ENCODE peak calls at places on chromosome 1, in ten cellular contexts. One of them, this sample, is unnamed.
A peak's percentile ranks its signal among the peaks of the same experiment; 100 is the strongest.

GRCh38 chr1:161763522-161764098 is 2.5 kb upstream of the ATF6 start:
- DNase-seq in endothelial cell of umbilical vein: peak; percentile 32
- DNase-seq in stomach: peak; percentile 45
- DNase-seq in transverse colon: no peak
- DNase-seq in GM12878: no peak
- DNase-seq in adrenal gland: no peak
- DNase-seq in HepG2: peak; percentile 46
- DNase-seq in esophagus squamous epithelium: no peak
- DNase-seq in prostate gland: no peak
- DNase-seq in heart left ventricle: no peak
- DNase-seq in this sample: no peak

GRCh38 chr1:117760069-117760468 is 154.2 kb downstream of the TENT5C start:
- DNase-seq in endothelial cell of umbilical vein: no peak
- DNase-seq in stomach: no peak
- DNase-seq in transverse colon: no peak
- DNase-seq in GM12878: no peak
- DNase-seq in adrenal gland: no peak
- DNase-seq in HepG2: no peak
- DNase-seq in esophagus squamous epithelium: no peak
- DNase-seq in prostate gland: no peak
- DNase-seq in heart left ventricle: no peak
- DNase-seq in this sample: no peak

GRCh38 chr1:170162385-170163226 is 16.8 kb downstream of the NTMT2 start:
- DNase-seq in endothelial cell of umbilical vein: peak; percentile 2
- DNase-seq in stomach: no peak
- DNase-seq in transverse colon: no peak
- DNase-seq in GM12878: no peak
- DNase-seq in adrenal gland: no peak
- DNase-seq in HepG2: peak; percentile 9
- DNase-seq in esophagus squamous epithelium: no peak
- DNase-seq in prostate gland: no peak
- DNase-seq in heart left ventricle: peak; percentile 35
- DNase-seq in this sample: peak; percentile 16

GRCh38 chr1:94801919-94802546 is 18.1 kb upstream of the SLC44A3 start:
- DNase-seq in endothelial cell of umbilical vein: peak; percentile 71
- DNase-seq in stomach: no peak
- DNase-seq in transverse colon: peak; percentile 24
- DNase-seq in GM12878: no peak
- DNase-seq in adrenal gland: peak; percentile 70
- DNase-seq in HepG2: peak; percentile 49
- DNase-seq in esophagus squamous epithelium: no peak
- DNase-seq in prostate gland: peak; percentile 42
- DNase-seq in heart left ventricle: peak; percentile 29
- DNase-seq in this sample: peak; percentile 52

GRCh38 chr1:228512852-228513243 is 25.7 kb downstream of the RNF187 start:
- DNase-seq in endothelial cell of umbilical vein: no peak
- DNase-seq in stomach: no peak
- DNase-seq in transverse colon: no peak
- DNase-seq in GM12878: no peak
- DNase-seq in adrenal gland: peak; percentile 11
- DNase-seq in HepG2: no peak
- DNase-seq in esophagus squamous epithelium: no peak
- DNase-seq in prostate gland: no peak
- DNase-seq in heart left ventricle: no peak
- DNase-seq in this sample: no peak

GRCh38 chr1:228136908-228137307 is 3.2 kb upstream of the GUK1 start:
- DNase-seq in endothelial cell of umbilical vein: no peak
- DNase-seq in stomach: no peak
- DNase-seq in transverse colon: no peak
- DNase-seq in GM12878: no peak
- DNase-seq in adrenal gland: no peak
- DNase-seq in HepG2: no peak
- DNase-seq in esophagus squamous epithelium: no peak
- DNase-seq in prostate gland: no peak
- DNase-seq in heart left ventricle: no peak
- DNase-seq in this sample: no peak

GRCh38 chr1:26279598-26280332 is at the start of gene SH3BGRL3:
- DNase-seq in endothelial cell of umbilical vein: peak; percentile 89
- DNase-seq in stomach: peak; percentile 93
- DNase-seq in transverse colon: peak; percentile 93
- DNase-seq in GM12878: no peak
- DNase-seq in adrenal gland: peak; percentile 91
- DNase-seq in HepG2: peak; percentile 55
- DNase-seq in esophagus squamous epithelium: no peak
- DNase-seq in prostate gland: peak; percentile 87
- DNase-seq in heart left ventricle: peak; percentile 92
- DNase-seq in this sample: peak; percentile 83

GRCh38 chr1:50474859-50475809 is 51.9 kb upstream of the DMRTA2 start:
- DNase-seq in endothelial cell of umbilical vein: peak; percentile 38
- DNase-seq in stomach: no peak
- DNase-seq in transverse colon: no peak
- DNase-seq in GM12878: no peak
- DNase-seq in adrenal gland: no peak
- DNase-seq in HepG2: peak; percentile 86
- DNase-seq in esophagus squamous epithelium: no peak
- DNase-seq in prostate gland: no peak
- DNase-seq in heart left ventricle: no peak
- DNase-seq in this sample: no peak

GRCh38 chr1:101971309-101971708 is 25.4 kb downstream of the OLFM3 start:
- DNase-seq in endothelial cell of umbilical vein: no peak
- DNase-seq in stomach: no peak
- DNase-seq in transverse colon: no peak
- DNase-seq in GM12878: no peak
- DNase-seq in adrenal gland: no peak
- DNase-seq in HepG2: no peak
- DNase-seq in esophagus squamous epithelium: no peak
- DNase-seq in prostate gland: no peak
- DNase-seq in heart left ventricle: no peak
- DNase-seq in this sample: no peak

GRCh38 chr1:33338495-33339211 is 17.8 kb upstream of the A3GALT2 start:
- DNase-seq in endothelial cell of umbilical vein: peak; percentile 66
- DNase-seq in stomach: peak; percentile 65
- DNase-seq in transverse colon: peak; percentile 43
- DNase-seq in GM12878: no peak
- DNase-seq in adrenal gland: peak; percentile 76
- DNase-seq in HepG2: peak; percentile 28
- DNase-seq in esophagus squamous epithelium: no peak
- DNase-seq in prostate gland: peak; percentile 58
- DNase-seq in heart left ventricle: peak; percentile 72
- DNase-seq in this sample: peak; percentile 59

GRCh38 chr1:185594786-185595410 is 139.3 kb upstream of the HMCN1 start:
- DNase-seq in endothelial cell of umbilical vein: no peak
- DNase-seq in stomach: no peak
- DNase-seq in transverse colon: no peak
- DNase-seq in GM12878: no peak
- DNase-seq in adrenal gland: no peak
- DNase-seq in HepG2: no peak
- DNase-seq in esophagus squamous epithelium: no peak
- DNase-seq in prostate gland: no peak
- DNase-seq in heart left ventricle: no peak
- DNase-seq in this sample: no peak

GRCh38 chr1:85339089-85339488 is 62.7 kb upstream of the BCL10 start:
- DNase-seq in endothelial cell of umbilical vein: peak; percentile 90
- DNase-seq in stomach: no peak
- DNase-seq in transverse colon: no peak
- DNase-seq in GM12878: no peak
- DNase-seq in adrenal gland: no peak
- DNase-seq in HepG2: peak; percentile 42
- DNase-seq in esophagus squamous epithelium: no peak
- DNase-seq in prostate gland: no peak
- DNase-seq in heart left ventricle: no peak
- DNase-seq in this sample: no peak

GRCh38 chr1:168893359-168893791 is 164.4 kb upstream of the DPT start:
- DNase-seq in endothelial cell of umbilical vein: no peak
- DNase-seq in stomach: no peak
- DNase-seq in transverse colon: no peak
- DNase-seq in GM12878: no peak
- DNase-seq in adrenal gland: no peak
- DNase-seq in HepG2: no peak
- DNase-seq in esophagus squamous epithelium: no peak
- DNase-seq in prostate gland: no peak
- DNase-seq in heart left ventricle: peak; percentile 21
- DNase-seq in this sample: peak; percentile 50

GRCh38 chr1:185017338-185017737 is 28.0 kb upstream of the RNF2 start:
- DNase-seq in endothelial cell of umbilical vein: peak; percentile 47
- DNase-seq in stomach: no peak
- DNase-seq in transverse colon: no peak
- DNase-seq in GM12878: no peak
- DNase-seq in adrenal gland: no peak
- DNase-seq in HepG2: no peak
- DNase-seq in esophagus squamous epithelium: no peak
- DNase-seq in prostate gland: no peak
- DNase-seq in heart left ventricle: no peak
- DNase-seq in this sample: no peak

GRCh38 chr1:77282187-77282865 is 507 bp downstream of the AK5 start:
- DNase-seq in endothelial cell of umbilical vein: peak; percentile 35
- DNase-seq in stomach: no peak
- DNase-seq in transverse colon: no peak
- DNase-seq in GM12878: no peak
- DNase-seq in adrenal gland: no peak
- DNase-seq in HepG2: no peak
- DNase-seq in esophagus squamous epithelium: no peak
- DNase-seq in prostate gland: no peak
- DNase-seq in heart left ventricle: no peak
- DNase-seq in this sample: no peak

GRCh38 chr1:158285756-158286241 is 3.9 kb upstream of the CD1C start:
- DNase-seq in endothelial cell of umbilical vein: peak; percentile 2
- DNase-seq in stomach: peak; percentile 32
- DNase-seq in transverse colon: peak; percentile 35
- DNase-seq in GM12878: peak; percentile 79
- DNase-seq in adrenal gland: peak; percentile 64
- DNase-seq in HepG2: no peak
- DNase-seq in esophagus squamous epithelium: peak; percentile 23
- DNase-seq in prostate gland: no peak
- DNase-seq in heart left ventricle: peak; percentile 43
- DNase-seq in this sample: no peak

GRCh38 chr1:8789314-8790214 is 27.9 kb downstream of the RERE start:
- DNase-seq in endothelial cell of umbilical vein: no peak
- DNase-seq in stomach: no peak
- DNase-seq in transverse colon: no peak
- DNase-seq in GM12878: no peak
- DNase-seq in adrenal gland: no peak
- DNase-seq in HepG2: no peak
- DNase-seq in esophagus squamous epithelium: no peak
- DNase-seq in prostate gland: peak; percentile 28
- DNase-seq in heart left ventricle: no peak
- DNase-seq in this sample: no peak
- H3K4me1 ChIP-seq in endothelial cell of umbilical vein: no peaks in the 10 kb centered on the region
- H3K4me1 ChIP-seq in stomach: peaks cover 11% of the 10 kb centered on the region
- H3K4me1 ChIP-seq in transverse colon: peaks cover 3% of the 10 kb centered on the region
- H3K4me1 ChIP-seq in GM12878: no peaks in the 10 kb centered on the region
- H3K4me1 ChIP-seq in adrenal gland: no peaks in the 10 kb centered on the region
- H3K4me1 ChIP-seq in HepG2: peaks cover 30% of the 10 kb centered on the region
- H3K4me1 ChIP-seq in esophagus squamous epithelium: no peaks in the 10 kb centered on the region
- H3K4me1 ChIP-seq in prostate gland: peaks cover 10% of the 10 kb centered on the region
- H3K4me1 ChIP-seq in heart left ventricle: no peaks in the 10 kb centered on the region
- H3K4me1 ChIP-seq in this sample: no peaks in the 10 kb centered on the region

DNA sequence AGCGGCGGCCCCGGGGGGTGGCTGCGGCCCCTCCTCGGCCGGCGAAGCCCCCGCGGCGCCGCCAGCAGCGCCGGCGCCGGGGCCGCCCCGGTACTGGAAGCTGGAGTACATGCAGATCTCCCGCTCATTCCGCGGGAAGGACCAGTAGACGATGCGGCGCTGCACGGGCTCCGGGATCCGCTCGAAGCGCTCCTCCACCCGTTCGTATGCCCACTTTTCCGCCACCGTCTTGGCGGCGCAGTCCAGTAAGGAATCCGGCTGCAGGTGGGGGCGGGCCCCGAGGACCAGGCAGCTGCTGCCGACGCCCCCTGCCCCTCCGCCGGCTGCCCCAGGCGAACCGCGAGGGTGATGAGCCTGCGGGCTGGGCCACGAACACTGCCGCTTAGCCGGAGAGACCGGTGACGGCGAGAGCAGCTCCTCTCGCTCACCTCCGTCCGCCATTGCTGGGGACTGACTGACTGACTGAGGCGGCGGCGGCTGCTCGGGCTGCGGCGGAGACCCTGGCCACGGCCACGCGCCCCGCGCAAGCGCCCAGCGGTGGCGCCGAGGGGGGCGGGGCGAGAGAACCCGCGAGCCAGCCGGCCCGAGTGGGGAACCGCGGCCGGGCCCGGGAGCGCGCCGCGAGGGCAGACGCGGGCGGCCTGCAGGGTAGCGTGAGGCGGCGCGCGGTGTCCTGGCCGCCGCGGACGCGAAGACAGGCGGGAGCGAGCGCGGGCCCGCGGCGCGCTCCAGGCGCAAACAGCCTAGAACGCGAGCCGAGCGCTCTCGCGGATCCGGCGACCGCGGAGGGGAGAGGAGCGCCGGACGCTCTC is at the start of gene ZSWIM5:
- DNase-seq in endothelial cell of umbilical vein: peak; percentile 65
- DNase-seq in stomach: peak; percentile 77
- DNase-seq in transverse colon: peak; percentile 71
- DNase-seq in GM12878: no peak
- DNase-seq in adrenal gland: peak; percentile 82
- DNase-seq in HepG2: peak; percentile 48
- DNase-seq in esophagus squamous epithelium: no peak
- DNase-seq in prostate gland: peak; percentile 63
- DNase-seq in heart left ventricle: peak; percentile 61
- DNase-seq in this sample: peak; percentile 81
- TF ChIP-seq POLR2A in endothelial cell of umbilical vein: no peak
- TF ChIP-seq POLR2A in stomach: no peak
- TF ChIP-seq POLR2A in transverse colon: peak; percentile 53
- TF ChIP-seq POLR2A in GM12878: peak; percentile 55
- TF ChIP-seq POLR2A in adrenal gland: peak; percentile 70
- TF ChIP-seq POLR2A in HepG2: peak; percentile 84
- TF ChIP-seq POLR2A in esophagus squamous epithelium: peak; percentile 58
- TF ChIP-seq POLR2A in prostate gland: peak; percentile 34
- TF ChIP-seq POLR2A in heart left ventricle: no peak
- TF ChIP-seq POLR2A in this sample: peak; percentile 55

GRCh38 chr1:205312866-205313680 is 8.5 kb downstream of the NUAK2 start:
- DNase-seq in endothelial cell of umbilical vein: no peak
- DNase-seq in stomach: no peak
- DNase-seq in transverse colon: no peak
- DNase-seq in GM12878: no peak
- DNase-seq in adrenal gland: no peak
- DNase-seq in HepG2: no peak
- DNase-seq in esophagus squamous epithelium: no peak
- DNase-seq in prostate gland: no peak
- DNase-seq in heart left ventricle: no peak
- DNase-seq in this sample: no peak
- H3K4me1 ChIP-seq in endothelial cell of umbilical vein: peaks cover 18% of the 10 kb centered on the region
- H3K4me1 ChIP-seq in stomach: peaks cover 46% of the 10 kb centered on the region
- H3K4me1 ChIP-seq in transverse colon: peaks cover 64% of the 10 kb centered on the region
- H3K4me1 ChIP-seq in GM12878: peaks cover 30% of the 10 kb centered on the region
- H3K4me1 ChIP-seq in adrenal gland: peaks cover 62% of the 10 kb centered on the region
- H3K4me1 ChIP-seq in HepG2: peaks cover 50% of the 10 kb centered on the region
- H3K4me1 ChIP-seq in esophagus squamous epithelium: peaks cover 47% of the 10 kb centered on the region
- H3K4me1 ChIP-seq in prostate gland: peaks cover 24% of the 10 kb centered on the region
- H3K4me1 ChIP-seq in heart left ventricle: peaks cover 14% of the 10 kb centered on the region
- H3K4me1 ChIP-seq in this sample: peaks cover 15% of the 10 kb centered on the region

DNA sequence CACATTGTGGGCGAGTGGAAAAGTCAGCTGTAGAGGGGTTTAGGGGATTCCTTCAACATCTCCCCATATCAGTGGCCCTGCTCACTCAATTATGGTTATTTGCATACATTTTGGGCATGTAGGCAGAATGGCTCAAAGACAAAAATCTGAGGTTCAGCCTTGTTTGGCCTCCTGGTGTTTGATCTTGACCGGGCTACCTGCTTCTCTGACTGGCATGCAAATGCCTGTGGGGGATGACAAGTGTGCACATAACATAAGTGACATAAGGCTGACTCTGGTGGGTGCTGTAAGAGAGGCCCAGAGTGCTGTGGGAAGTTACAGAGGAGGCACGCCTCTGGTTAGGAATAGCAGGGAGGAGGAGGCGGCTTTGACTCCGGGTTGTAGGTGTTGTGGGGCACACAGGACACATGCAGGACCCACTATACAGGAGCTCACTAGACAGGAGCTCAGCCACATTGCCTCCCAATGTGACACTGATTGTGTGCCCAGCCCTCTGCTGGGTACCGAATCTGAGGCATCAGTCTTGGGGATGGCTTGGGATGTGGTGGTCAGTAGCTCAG is 29.4 kb upstream of the IL19 start:
- DNase-seq in endothelial cell of umbilical vein: no peak
- DNase-seq in stomach: no peak
- DNase-seq in transverse colon: no peak
- DNase-seq in GM12878: no peak
- DNase-seq in adrenal gland: no peak
- DNase-seq in HepG2: no peak
- DNase-seq in esophagus squamous epithelium: no peak
- DNase-seq in prostate gland: no peak
- DNase-seq in heart left ventricle: no peak
- DNase-seq in this sample: no peak
- TF ChIP-seq POLR2A in endothelial cell of umbilical vein: no peak
- TF ChIP-seq POLR2A in stomach: no peak
- TF ChIP-seq POLR2A in transverse colon: no peak
- TF ChIP-seq POLR2A in GM12878: no peak
- TF ChIP-seq POLR2A in adrenal gland: no peak
- TF ChIP-seq POLR2A in HepG2: no peak
- TF ChIP-seq POLR2A in esophagus squamous epithelium: no peak
- TF ChIP-seq POLR2A in prostate gland: no peak
- TF ChIP-seq POLR2A in heart left ventricle: no peak
- TF ChIP-seq POLR2A in this sample: no peak